ENCODE peak calls at places on chromosome 13, in seven cellular contexts. One of them, this sample, is unnamed.

GRCh38 chr13:39253774-39254173 is 215.5 kb downstream of the NHLRC3 start:
- DNase-seq in cardiac fibroblast: peak; percentile 69
- DNase-seq in mesothelial cell of epicardium: no peak
- DNase-seq in breast epithelium: no peak
- DNase-seq in fibroblast of pulmonary artery: peak; percentile 24
- DNase-seq in tibial nerve: no peak
- DNase-seq in progenitor cell of endocrine pancreas: no peak
- DNase-seq in this sample: no peak

GRCh38 chr13:44857736-44858135 is 131.5 kb downstream of the NUFIP1 start:
- DNase-seq in cardiac fibroblast: no peak
- DNase-seq in mesothelial cell of epicardium: no peak
- DNase-seq in breast epithelium: no peak
- DNase-seq in fibroblast of pulmonary artery: no peak
- DNase-seq in tibial nerve: no peak
- DNase-seq in progenitor cell of endocrine pancreas: no peak
- DNase-seq in this sample: no peak

GRCh38 chr13:93325303-93326297 is 99.0 kb downstream of the GPC6 start:
- DNase-seq in cardiac fibroblast: no peak
- DNase-seq in mesothelial cell of epicardium: no peak
- DNase-seq in breast epithelium: no peak
- DNase-seq in fibroblast of pulmonary artery: no peak
- DNase-seq in tibial nerve: no peak
- DNase-seq in progenitor cell of endocrine pancreas: no peak
- DNase-seq in this sample: no peak

GRCh38 chr13:58704953-58705352 is 1073.4 kb downstream of the PCDH17 start:
- DNase-seq in cardiac fibroblast: no peak
- DNase-seq in mesothelial cell of epicardium: no peak
- DNase-seq in breast epithelium: no peak
- DNase-seq in fibroblast of pulmonary artery: no peak
- DNase-seq in tibial nerve: no peak
- DNase-seq in progenitor cell of endocrine pancreas: no peak
- DNase-seq in this sample: no peak

GRCh38 chr13:110638814-110639806 is 23.8 kb downstream of the NAXD start:
- DNase-seq in cardiac fibroblast: no peak
- DNase-seq in mesothelial cell of epicardium: no peak
- DNase-seq in breast epithelium: no peak
- DNase-seq in fibroblast of pulmonary artery: no peak
- DNase-seq in tibial nerve: no peak
- DNase-seq in progenitor cell of endocrine pancreas: no peak
- DNase-seq in this sample: peak; percentile 54

GRCh38 chr13:102401305-102401704 is 543 bp downstream of the FGF14 start:
- DNase-seq in cardiac fibroblast: no peak
- DNase-seq in mesothelial cell of epicardium: no peak
- DNase-seq in breast epithelium: no peak
- DNase-seq in fibroblast of pulmonary artery: no peak
- DNase-seq in tibial nerve: no peak
- DNase-seq in progenitor cell of endocrine pancreas: no peak
- DNase-seq in this sample: no peak

GRCh38 chr13:71634605-71635443 is 232.2 kb downstream of the DACH1 start:
- DNase-seq in cardiac fibroblast: no peak
- DNase-seq in mesothelial cell of epicardium: no peak
- DNase-seq in breast epithelium: no peak
- DNase-seq in fibroblast of pulmonary artery: no peak
- DNase-seq in tibial nerve: no peak
- DNase-seq in progenitor cell of endocrine pancreas: no peak
- DNase-seq in this sample: no peak

GRCh38 chr13:110155072-110155471 is 151.9 kb downstream of the COL4A1 start:
- DNase-seq in cardiac fibroblast: no peak
- DNase-seq in mesothelial cell of epicardium: no peak
- DNase-seq in breast epithelium: no peak
- DNase-seq in fibroblast of pulmonary artery: no peak
- DNase-seq in tibial nerve: no peak
- DNase-seq in progenitor cell of endocrine pancreas: no peak
- DNase-seq in this sample: no peak

GRCh38 chr13:46168341-46168740 is 13.6 kb downstream of the LCP1 start:
- DNase-seq in cardiac fibroblast: peak; percentile 41
- DNase-seq in mesothelial cell of epicardium: peak; percentile 35
- DNase-seq in breast epithelium: peak; percentile 58
- DNase-seq in fibroblast of pulmonary artery: peak; percentile 43
- DNase-seq in tibial nerve: no peak
- DNase-seq in progenitor cell of endocrine pancreas: no peak
- DNase-seq in this sample: peak; percentile 84

GRCh38 chr13:66312312-66313087 is 917.6 kb downstream of the PCDH9 start:
- DNase-seq in cardiac fibroblast: peak; percentile 93
- DNase-seq in mesothelial cell of epicardium: no peak
- DNase-seq in breast epithelium: no peak
- DNase-seq in fibroblast of pulmonary artery: peak; percentile 85
- DNase-seq in tibial nerve: no peak
- DNase-seq in progenitor cell of endocrine pancreas: no peak
- DNase-seq in this sample: no peak

GRCh38 chr13:99527346-99527745 is 26.1 kb downstream of the TM9SF2 start:
- DNase-seq in cardiac fibroblast: no peak
- DNase-seq in mesothelial cell of epicardium: no peak
- DNase-seq in breast epithelium: no peak
- DNase-seq in fibroblast of pulmonary artery: no peak
- DNase-seq in tibial nerve: no peak
- DNase-seq in progenitor cell of endocrine pancreas: no peak
- DNase-seq in this sample: no peak

GRCh38 chr13:25401958-25402357 is 30.2 kb downstream of the ATP8A2 start:
- DNase-seq in cardiac fibroblast: no peak
- DNase-seq in mesothelial cell of epicardium: no peak
- DNase-seq in breast epithelium: no peak
- DNase-seq in fibroblast of pulmonary artery: no peak
- DNase-seq in tibial nerve: no peak
- DNase-seq in progenitor cell of endocrine pancreas: no peak
- DNase-seq in this sample: no peak

GRCh38 chr13:25409938-25410337 is 38.2 kb downstream of the ATP8A2 start:
- DNase-seq in cardiac fibroblast: no peak
- DNase-seq in mesothelial cell of epicardium: no peak
- DNase-seq in breast epithelium: no peak
- DNase-seq in fibroblast of pulmonary artery: no peak
- DNase-seq in tibial nerve: no peak
- DNase-seq in progenitor cell of endocrine pancreas: no peak
- DNase-seq in this sample: no peak

GRCh38 chr13:25406377-25406776 is 34.6 kb downstream of the ATP8A2 start:
- DNase-seq in cardiac fibroblast: no peak
- DNase-seq in mesothelial cell of epicardium: no peak
- DNase-seq in breast epithelium: no peak
- DNase-seq in fibroblast of pulmonary artery: no peak
- DNase-seq in tibial nerve: no peak
- DNase-seq in progenitor cell of endocrine pancreas: no peak
- DNase-seq in this sample: no peak
- TF ChIP-seq CTCF in cardiac fibroblast: no peak
- TF ChIP-seq CTCF in mesothelial cell of epicardium: no peak
- TF ChIP-seq CTCF in breast epithelium: no peak
- TF ChIP-seq CTCF in fibroblast of pulmonary artery: no peak
- TF ChIP-seq CTCF in tibial nerve: no peak
- TF ChIP-seq CTCF in progenitor cell of endocrine pancreas: peak; percentile 13
- TF ChIP-seq CTCF in this sample: no peak

DNA sequence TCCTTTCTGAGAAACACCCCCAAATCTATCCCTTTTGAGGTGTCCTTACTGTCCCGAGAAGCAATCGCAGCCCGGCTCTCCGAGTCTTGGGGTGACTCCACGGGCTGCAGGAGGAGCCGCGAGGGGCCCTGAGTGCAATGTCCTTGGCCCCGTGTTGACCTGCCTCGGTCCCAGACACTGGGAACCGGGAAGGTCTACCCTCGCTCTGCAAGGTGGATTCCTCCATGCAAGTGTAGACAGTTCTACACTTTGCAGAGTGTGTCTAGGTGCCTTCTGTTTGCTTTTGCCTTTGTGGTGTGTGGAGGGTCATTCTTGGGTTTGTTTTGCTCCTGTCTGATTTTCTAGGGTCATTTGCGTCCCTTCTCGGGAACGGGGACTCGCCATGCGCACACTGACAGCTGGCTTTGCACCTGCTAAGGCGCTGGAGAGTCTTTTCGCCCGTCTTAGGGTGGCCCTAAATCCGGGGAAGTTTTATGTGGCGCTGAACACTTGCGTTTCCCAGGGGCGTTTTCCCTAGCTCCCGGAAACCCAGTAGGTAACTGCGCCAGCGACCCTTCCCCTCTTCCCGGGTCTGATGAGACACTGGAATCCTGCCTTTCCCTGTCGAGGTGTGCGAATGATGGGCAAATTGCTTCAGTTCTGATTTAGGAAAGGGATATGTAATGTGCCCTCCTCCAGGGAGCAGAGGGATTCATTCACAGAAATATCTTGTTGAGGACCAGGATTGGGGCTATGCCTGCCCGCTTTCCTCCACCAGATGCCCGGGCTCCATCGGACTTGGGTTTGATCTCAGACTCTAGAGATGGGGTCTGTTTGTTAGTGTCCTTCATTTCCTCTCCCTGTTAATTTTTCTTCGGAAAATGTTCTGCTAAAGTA is 755 bp downstream of the SERTM1 start:
- DNase-seq in cardiac fibroblast: no peak
- DNase-seq in mesothelial cell of epicardium: no peak
- DNase-seq in breast epithelium: no peak
- DNase-seq in fibroblast of pulmonary artery: no peak
- DNase-seq in tibial nerve: no peak
- DNase-seq in progenitor cell of endocrine pancreas: no peak
- DNase-seq in this sample: peak; percentile 52
- TF ChIP-seq CTCF in cardiac fibroblast: no peak
- TF ChIP-seq CTCF in mesothelial cell of epicardium: no peak
- TF ChIP-seq CTCF in breast epithelium: no peak
- TF ChIP-seq CTCF in fibroblast of pulmonary artery: no peak
- TF ChIP-seq CTCF in tibial nerve: no peak
- TF ChIP-seq CTCF in progenitor cell of endocrine pancreas: no peak
- TF ChIP-seq CTCF in this sample: no peak

DNA sequence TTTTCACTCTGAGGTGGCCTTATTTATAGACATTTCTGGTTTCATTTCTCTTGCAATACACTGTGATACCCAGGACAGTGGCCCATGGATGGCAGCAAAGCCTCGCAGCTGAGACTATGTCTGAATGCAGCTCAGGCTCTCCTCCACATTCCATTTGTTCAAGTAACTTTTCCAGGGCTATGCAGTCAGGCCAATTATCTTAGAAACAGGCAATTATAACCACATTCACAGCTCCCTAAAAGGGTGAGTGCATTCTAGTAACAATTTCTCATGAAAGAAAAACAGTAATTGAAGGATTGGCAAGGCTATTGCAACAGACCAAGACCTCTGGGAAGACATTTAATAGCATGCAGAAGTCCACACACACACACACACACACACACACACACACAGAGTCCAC is 264.0 kb downstream of the TBC1D4 start:
- DNase-seq in cardiac fibroblast: peak; percentile 49
- DNase-seq in mesothelial cell of epicardium: no peak
- DNase-seq in breast epithelium: no peak
- DNase-seq in fibroblast of pulmonary artery: peak; percentile 50
- DNase-seq in tibial nerve: no peak
- DNase-seq in progenitor cell of endocrine pancreas: no peak
- DNase-seq in this sample: no peak
- TF ChIP-seq CTCF in cardiac fibroblast: no peak
- TF ChIP-seq CTCF in mesothelial cell of epicardium: no peak
- TF ChIP-seq CTCF in breast epithelium: no peak
- TF ChIP-seq CTCF in fibroblast of pulmonary artery: no peak
- TF ChIP-seq CTCF in tibial nerve: no peak
- TF ChIP-seq CTCF in progenitor cell of endocrine pancreas: no peak
- TF ChIP-seq CTCF in this sample: no peak

GRCh38 chr13:112575680-112576079 is 12.3 kb downstream of the TUBGCP3 start:
- DNase-seq in cardiac fibroblast: no peak
- DNase-seq in mesothelial cell of epicardium: no peak
- DNase-seq in breast epithelium: no peak
- DNase-seq in fibroblast of pulmonary artery: peak; percentile 6
- DNase-seq in tibial nerve: no peak
- DNase-seq in progenitor cell of endocrine pancreas: no peak
- DNase-seq in this sample: no peak
- TF ChIP-seq CTCF in cardiac fibroblast: no peak
- TF ChIP-seq CTCF in mesothelial cell of epicardium: no peak
- TF ChIP-seq CTCF in breast epithelium: no peak
- TF ChIP-seq CTCF in fibroblast of pulmonary artery: no peak
- TF ChIP-seq CTCF in tibial nerve: no peak
- TF ChIP-seq CTCF in progenitor cell of endocrine pancreas: no peak
- TF ChIP-seq CTCF in this sample: no peak

GRCh38 chr13:81480634-81481033 is 1139.7 kb upstream of the SPRY2 start:
- DNase-seq in cardiac fibroblast: no peak
- DNase-seq in mesothelial cell of epicardium: no peak
- DNase-seq in breast epithelium: no peak
- DNase-seq in fibroblast of pulmonary artery: no peak
- DNase-seq in tibial nerve: no peak
- DNase-seq in progenitor cell of endocrine pancreas: no peak
- DNase-seq in this sample: no peak
- TF ChIP-seq CTCF in cardiac fibroblast: no peak
- TF ChIP-seq CTCF in mesothelial cell of epicardium: no peak
- TF ChIP-seq CTCF in breast epithelium: no peak
- TF ChIP-seq CTCF in fibroblast of pulmonary artery: no peak
- TF ChIP-seq CTCF in tibial nerve: no peak
- TF ChIP-seq CTCF in progenitor cell of endocrine pancreas: peak; percentile 32
- TF ChIP-seq CTCF in this sample: no peak

GRCh38 chr13:79245937-79246574 is 160.0 kb downstream of the RBM26 start:
- DNase-seq in cardiac fibroblast: no peak
- DNase-seq in mesothelial cell of epicardium: no peak
- DNase-seq in breast epithelium: no peak
- DNase-seq in fibroblast of pulmonary artery: no peak
- DNase-seq in tibial nerve: no peak
- DNase-seq in progenitor cell of endocrine pancreas: no peak
- DNase-seq in this sample: no peak
- TF ChIP-seq CTCF in cardiac fibroblast: no peak
- TF ChIP-seq CTCF in mesothelial cell of epicardium: no peak
- TF ChIP-seq CTCF in breast epithelium: no peak
- TF ChIP-seq CTCF in fibroblast of pulmonary artery: no peak
- TF ChIP-seq CTCF in tibial nerve: no peak
- TF ChIP-seq CTCF in progenitor cell of endocrine pancreas: no peak
- TF ChIP-seq CTCF in this sample: no peak